ENCODE peak calls at places on chromosomes 6 and 20, in ten cellular contexts. C is GM12891; S is cardiac fibroblast; Y is activated gamma-delta T cell treated with Interleukin-2 at 50 U/mL for 16 hours; K is HuH-7; N is cerebellum; D is lung; M is activated naive CD4-positive, alpha-beta T cell treated with anti-CD3 and anti-CD28 coated beads for 36 hours; Z is transverse colon; W is right lobe of liver. I is an unnamed sample.

GRCh38 chr6:77034161-77034560 is 429.1 kb downstream of the HTR1B start:
- DNase-seq in C (no peak), S (peak; percentile 94), Y (no peak), K (no peak), N (no peak), D (no peak), M (no peak), Z (no peak), W (no peak), I (no peak)

GRCh38 chr6:105886812-105887513 is 199.2 kb upstream of the PRDM1 start:
- DNase-seq in C (no peak), S (no peak), Y (no peak), K (no peak), N (no peak), D (no peak), M (no peak), Z (no peak), W (no peak), I (no peak)

GRCh38 chr6:130364224-130364780 is 1.5 kb upstream of the TMEM200A start:
- DNase-seq in C (no peak), S (no peak), Y (no peak), K (no peak), N (no peak), D (no peak), M (no peak), Z (no peak), W (no peak), I (no peak)

GRCh38 chr20:17650816-17651760 is 31.0 kb downstream of the RRBP1 start:
- DNase-seq in C (no peak), S (peak; percentile 49), Y (no peak), K (no peak), N (no peak), D (no peak), M (no peak), Z (no peak), W (peak; percentile 27), I (no peak)

GRCh38 chr20:47124235-47124717 is 229.6 kb downstream of the EYA2 start:
- DNase-seq in C (no peak), S (no peak), Y (no peak), K (no peak), N (no peak), D (no peak), M (no peak), Z (no peak), W (no peak), I (no peak)

GRCh38 chr6:82989891-82990290 is 75.8 kb downstream of the UBE3D start:
- DNase-seq in C (no peak), S (no peak), Y (no peak), K (no peak), N (no peak), D (no peak), M (no peak), Z (no peak), W (no peak), I (no peak)

GRCh38 chr6:104579464-104579863 is 280.3 kb downstream of the HACE1 start:
- DNase-seq in C (no peak), S (peak; percentile 32), Y (no peak), K (no peak), N (no peak), D (no peak), M (no peak), Z (no peak), W (no peak), I (no peak)

GRCh38 chr6:82013561-82014275 is 233.8 kb downstream of the IBTK start:
- DNase-seq in C (no peak), S (peak; percentile 89), Y (no peak), K (no peak), N (no peak), D (no peak), M (no peak), Z (no peak), W (no peak), I (no peak)

GRCh38 chr6:168165373-168165772 is 86.4 kb upstream of the FRMD1 start:
- DNase-seq in C (no peak), S (no peak), Y (no peak), K (no peak), N (no peak), D (peak; percentile 13), M (no peak), Z (no peak), W (no peak), I (no peak)

GRCh38 chr20:32261644-32262043 is 15.8 kb upstream of the KIF3B start:
- DNase-seq in C (no peak), S (no peak), Y (no peak), K (no peak), N (no peak), D (no peak), M (no peak), Z (no peak), W (no peak), I (no peak)

GRCh38 chr6:30684386-30685156 is 1.9 kb downstream of the PPP1R18 start:
- DNase-seq in C (peak; percentile 48), S (peak; percentile 62), Y (peak; percentile 55), K (no peak), N (no peak), D (no peak), M (peak; percentile 82), Z (peak; percentile 67), W (peak; percentile 66), I (no peak)

GRCh38 chr20:435558-435957 is 26.8 kb downstream of the TBC1D20 start:
- DNase-seq in C (no peak), S (no peak), Y (no peak), K (no peak), N (no peak), D (no peak), M (no peak), Z (no peak), W (no peak), I (no peak)

GRCh38 chr20:32497589-32498224 is 87.4 kb downstream of the NOL4L start:
- DNase-seq in C (no peak), S (no peak), Y (no peak), K (no peak), N (no peak), D (no peak), M (no peak), Z (no peak), W (no peak), I (no peak)

GRCh38 chr6:21527731-21528130 is 65.8 kb upstream of the SOX4 start:
- DNase-seq in C (no peak), S (no peak), Y (no peak), K (no peak), N (no peak), D (no peak), M (no peak), Z (no peak), W (no peak), I (no peak)

GRCh38 chr6:11427827-11428245 is 109.7 kb upstream of the TMEM170B start:
- DNase-seq in C (no peak), S (no peak), Y (no peak), K (no peak), N (no peak), D (no peak), M (no peak), Z (no peak), W (no peak), I (no peak)

GRCh38 chr6:71190809-71191208 is 97.8 kb upstream of the OGFRL1 start:
- DNase-seq in C (no peak), S (peak; percentile 76), Y (no peak), K (no peak), N (peak; percentile 27), D (no peak), M (no peak), Z (no peak), W (no peak), I (no peak)

GRCh38 chr6:67606905-67607828 is 1027.9 kb upstream of the ADGRB3 start:
- DNase-seq in C (no peak), S (peak; percentile 84), Y (no peak), K (no peak), N (no peak), D (no peak), M (no peak), Z (no peak), W (no peak), I (no peak)

GRCh38 chr6:158376650-158377081 is 64.4 kb downstream of the TULP4 start:
- DNase-seq in C (no peak), S (no peak), Y (no peak), K (no peak), N (peak; percentile 38), D (no peak), M (no peak), Z (no peak), W (no peak), I (no peak)

GRCh38 chr6:37576336-37576737 is 76.6 kb upstream of the CCDC167 start:
- DNase-seq in C (no peak), S (peak; percentile 71), Y (no peak), K (no peak), N (no peak), D (no peak), M (no peak), Z (no peak), W (no peak), I (no peak)

GRCh38 chr6:139982652-139983051 is 608.2 kb upstream of the CITED2 start:
- DNase-seq in C (no peak), S (peak; percentile 64), Y (no peak), K (no peak), N (no peak), D (no peak), M (no peak), Z (no peak), W (no peak), I (no peak)

GRCh38 chr6:158708239-158708638 is 58.4 kb downstream of the SYTL3 start:
- DNase-seq in C (no peak), S (peak; percentile 65), Y (no peak), K (no peak), N (no peak), D (no peak), M (no peak), Z (no peak), W (no peak), I (no peak)

GRCh38 chr6:98831057-98832031 is 3.0 kb upstream of the POU3F2 start:
- DNase-seq in C (no peak), S (no peak), Y (no peak), K (no peak), N (no peak), D (no peak), M (no peak), Z (no peak), W (no peak), I (no peak)

GRCh38 chr6:26234421-26235239 is 130.4 kb upstream of the BTN3A2 start:
- DNase-seq in C (no peak), S (peak; percentile 91), Y (peak; percentile 66), K (peak; percentile 71), N (peak; percentile 53), D (no peak), M (peak; percentile 90), Z (peak; percentile 82), W (no peak), I (peak; percentile 49)

GRCh38 chr20:62774076-62774714 is 22.1 kb upstream of the MRGBP start:
- DNase-seq in C (no peak), S (no peak), Y (no peak), K (no peak), N (no peak), D (no peak), M (peak; percentile 34), Z (no peak), W (no peak), I (no peak)

GRCh38 chr20:41286240-41286851 is 31.2 kb downstream of the ZHX3 start:
- DNase-seq in C (no peak), S (no peak), Y (no peak), K (no peak), N (no peak), D (no peak), M (no peak), Z (no peak), W (no peak), I (no peak)

GRCh38 chr6:53717571-53717970 is 52.0 kb upstream of the KLHL31 start:
- DNase-seq in C (no peak), S (no peak), Y (no peak), K (no peak), N (no peak), D (no peak), M (no peak), Z (no peak), W (no peak), I (no peak)

GRCh38 chr6:3456794-3457709 is at the start of gene SLC22A23:
- DNase-seq in C (peak; percentile 92), S (peak; percentile 22), Y (peak; percentile 50), K (peak; percentile 86), N (peak; percentile 86), D (peak; percentile 76), M (peak; percentile 76), Z (peak; percentile 85), W (peak; percentile 89), I (peak; percentile 67)

GRCh38 chr6:123715243-123715863 is 78.6 kb upstream of the TRDN start:
- DNase-seq in C (no peak), S (peak; percentile 50), Y (no peak), K (peak; percentile 2), N (no peak), D (no peak), M (no peak), Z (no peak), W (no peak), I (no peak)